ENCODE peak calls at places on chromosome 22, in six cellular contexts. H is tibial nerve; S is heart left ventricle; V is pancreas; F is CD8-positive, alpha-beta T cell; K is GM23338. G is an unnamed sample.

GRCh38 chr22:18979957-18980356 is 43.9 kb upstream of the PRODH start:
- DNase-seq in H (no peak), S (no peak), V (no peak), F (no peak), K (no peak), G (no peak)

GRCh38 chr22:41725510-41726110 is 26.3 kb downstream of the MEI1 start:
- DNase-seq in H (no peak), S (no peak), V (no peak), F (no peak), K (no peak), G (no peak)

GRCh38 chr22:26893034-26893710 is 235.8 kb downstream of the MIAT start:
- DNase-seq in H (no peak), S (no peak), V (no peak), F (no peak), K (peak), G (no peak)

GRCh38 chr22:46040471-46041465 is 63.8 kb upstream of the WNT7B start:
- DNase-seq in H (no peak), S (peak), V (no peak), F (no peak), K (no peak), G (peak)

GRCh38 chr22:30892731-30893221 is 75.8 kb downstream of the MORC2 start:
- DNase-seq in H (no peak), S (no peak), V (no peak), F (no peak), K (no peak), G (no peak)

GRCh38 chr22:45977551-45978274 is 751 bp upstream of the WNT7B start:
- DNase-seq in H (no peak), S (no peak), V (no peak), F (no peak), K (peak), G (peak)

GRCh38 chr22:23652711-23653110 is 20.6 kb upstream of the DRICH1 start:
- DNase-seq in H (no peak), S (no peak), V (no peak), F (no peak), K (no peak), G (no peak)

GRCh38 chr22:26398741-26399153 is 30.3 kb upstream of the ASPHD2 start:
- DNase-seq in H (peak), S (peak), V (no peak), F (peak), K (peak), G (peak)

GRCh38 chr22:41642711-41643110 is 21.6 kb downstream of the XRCC6 start:
- DNase-seq in H (no peak), S (no peak), V (no peak), F (no peak), K (no peak), G (no peak)

GRCh38 chr22:42114721-42115120 is 15.9 kb downstream of the CYP2D6 start:
- DNase-seq in H (no peak), S (no peak), V (no peak), F (no peak), K (peak), G (peak)

DNA sequence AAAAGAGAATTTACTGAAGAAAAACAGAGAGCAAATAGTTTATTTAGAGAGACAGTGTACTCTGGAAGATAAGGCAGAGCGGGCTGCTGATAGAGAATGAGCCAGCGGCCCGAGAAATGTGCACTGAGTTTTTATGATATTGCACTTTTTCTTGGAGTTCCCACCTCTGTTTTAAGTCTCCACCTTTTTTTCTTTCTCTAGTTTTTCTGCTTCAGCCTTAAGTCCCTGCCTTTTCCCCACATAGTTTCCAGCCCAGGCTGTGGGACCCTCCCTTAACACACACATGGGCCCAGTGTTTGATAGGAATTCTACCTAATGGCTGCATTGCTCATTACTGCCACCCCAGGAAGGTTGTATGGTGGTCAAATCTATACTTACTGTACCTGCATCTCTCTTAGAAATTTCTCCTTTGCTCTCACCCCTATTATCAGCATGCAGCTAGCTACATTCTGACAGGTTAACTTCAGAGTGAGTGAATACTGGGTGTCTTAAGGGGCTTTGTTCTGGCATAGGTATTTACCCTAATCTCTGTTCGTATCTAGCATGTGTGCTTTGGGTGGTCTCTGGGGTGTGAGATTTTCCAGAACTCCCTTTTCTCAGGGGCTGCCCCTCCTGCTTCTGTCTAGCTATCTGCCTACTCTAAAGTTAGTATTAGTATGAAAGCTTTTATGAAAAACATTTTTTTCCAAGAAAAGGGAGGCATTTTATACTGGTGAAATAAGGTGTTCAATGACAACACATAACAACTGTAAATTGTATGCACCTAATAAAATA is 127.3 kb upstream of the TOP3B start:
- DNase-seq in H (no peak), S (no peak), V (no peak), F (no peak), K (peak), G (no peak)
- H3K4me3 ChIP-seq in H (no peak), S (no peak), V (no peak), F (no peak), K (no peak), G (no peak)

DNA sequence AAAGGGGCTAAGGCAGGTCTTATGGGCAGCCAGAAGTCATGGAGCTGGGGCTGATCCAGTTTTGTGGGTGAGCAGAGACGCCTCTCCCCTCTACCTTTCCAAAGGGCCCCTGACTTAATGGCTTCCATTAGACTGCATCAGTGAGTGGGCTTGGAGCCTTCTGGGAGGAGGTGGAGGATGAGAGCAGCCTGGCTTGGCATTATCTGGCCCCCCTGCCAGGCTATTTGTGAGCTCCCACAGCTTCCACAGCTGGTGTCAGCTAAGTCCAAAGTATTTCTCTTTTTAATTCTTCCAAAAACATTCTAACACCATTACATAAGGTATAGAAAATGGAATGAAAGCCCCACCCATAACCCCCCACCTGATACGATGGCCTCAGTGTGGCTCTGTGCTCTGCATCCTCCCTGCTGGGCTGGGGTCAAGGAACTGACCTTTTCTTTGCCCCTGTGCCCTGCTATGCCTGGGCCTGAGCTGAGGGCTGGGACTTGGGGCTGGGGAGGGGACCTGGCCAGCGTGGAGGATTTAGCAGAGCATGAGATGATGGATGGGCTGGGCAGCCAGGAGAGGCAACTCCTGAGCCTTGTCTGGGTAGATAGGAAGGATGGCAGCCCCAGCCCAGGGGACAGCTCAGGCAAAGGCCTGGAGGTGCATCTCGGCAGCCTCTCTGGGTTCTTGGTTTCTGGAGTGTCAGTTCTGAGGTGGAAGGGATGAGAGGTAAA is 4.0 kb downstream of the AIFM3 start:
- DNase-seq in H (no peak), S (no peak), V (no peak), F (no peak), K (no peak), G (peak)
- H3K4me3 ChIP-seq in H (no peak), S (no peak), V (no peak), F (no peak), K (no peak), G (no peak)

DNA sequence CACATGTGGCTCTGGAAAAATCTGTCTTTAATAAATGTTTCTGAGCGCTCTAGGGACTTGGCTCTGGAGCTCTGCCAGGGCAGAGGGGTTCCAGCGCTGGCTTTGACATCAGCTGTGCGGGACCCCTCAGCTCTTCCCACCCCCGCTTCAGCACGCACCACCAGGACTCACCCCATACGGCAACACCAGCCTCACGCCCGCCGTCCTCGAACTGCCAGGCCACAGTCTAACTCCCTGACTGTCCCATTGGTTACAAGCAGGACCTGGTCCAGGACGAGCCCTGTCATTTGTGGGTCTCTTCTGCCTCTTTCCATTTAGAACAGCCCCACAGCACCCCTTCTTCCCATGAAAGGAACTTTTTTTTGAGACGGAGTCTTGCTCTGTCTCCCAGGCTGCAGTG is 81.7 kb downstream of the PHF21B start:
- DNase-seq in H (no peak), S (no peak), V (peak), F (no peak), K (no peak), G (no peak)
- H3K4me3 ChIP-seq in H (no peak), S (no peak), V (no peak), F (no peak), K (no peak), G (no peak)

GRCh38 chr22:34108168-34108567 is 187.9 kb upstream of the LARGE1 start:
- DNase-seq in H (no peak), S (no peak), V (no peak), F (no peak), K (no peak), G (no peak)
- H3K4me3 ChIP-seq in H (no peak), S (no peak), V (no peak), F (no peak), K (no peak), G (no peak)

GRCh38 chr22:20106205-20106848 is 9.6 kb upstream of the RANBP1 start:
- DNase-seq in H (no peak), S (no peak), V (peak), F (no peak), K (no peak), G (peak)
- H3K4me3 ChIP-seq in H (no peak), S (no peak), V (no peak), F (no peak), K (no peak), G (no peak)

GRCh38 chr22:35740616-35741015 is 22.9 kb downstream of the APOL5 start:
- DNase-seq in H (no peak), S (no peak), V (no peak), F (no peak), K (no peak), G (no peak)

GRCh38 chr22:35736701-35737100 is 19.0 kb downstream of the APOL5 start:
- DNase-seq in H (no peak), S (no peak), V (no peak), F (no peak), K (no peak), G (no peak)

GRCh38 chr22:35739642-35740041 is 22.0 kb downstream of the APOL5 start:
- DNase-seq in H (peak), S (no peak), V (no peak), F (no peak), K (peak), G (peak)

GRCh38 chr22:35736166-35736565 is 18.5 kb downstream of the APOL5 start:
- DNase-seq in H (no peak), S (no peak), V (no peak), F (no peak), K (no peak), G (no peak)

GRCh38 chr22:35739076-35739475 is 21.4 kb downstream of the APOL5 start:
- DNase-seq in H (no peak), S (no peak), V (no peak), F (no peak), K (no peak), G (no peak)
- H3K4me3 ChIP-seq in H (no peak), S (no peak), V (no peak), F (no peak), K (no peak), G (no peak)

GRCh38 chr22:17929909-17930308 is 94.5 kb downstream of the MICAL3 start:
- DNase-seq in H (no peak), S (no peak), V (no peak), F (no peak), K (no peak), G (no peak)
- H3K4me3 ChIP-seq in H (no peak), S (no peak), V (no peak), F (no peak), K (no peak), G (no peak)

DNA sequence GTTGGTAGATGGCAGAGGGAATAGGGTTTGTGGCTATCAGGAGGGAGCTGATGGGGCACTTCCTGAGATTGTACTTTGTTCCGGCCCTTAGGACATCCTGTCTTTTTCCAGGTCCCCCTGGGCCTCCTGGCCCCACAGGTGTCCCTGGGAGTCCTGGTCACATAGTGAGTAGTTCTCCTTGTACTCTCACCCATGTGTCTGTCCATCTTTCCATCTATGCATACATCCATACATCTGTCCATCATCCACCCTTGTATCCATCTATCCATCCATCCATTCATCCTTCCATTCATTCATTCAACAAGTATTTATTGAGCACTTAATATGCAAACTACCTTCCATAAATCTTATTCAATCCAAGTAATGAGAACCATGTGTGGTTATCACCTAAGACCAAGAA is 27.8 kb downstream of the EMID1 start:
- DNase-seq in H (no peak), S (no peak), V (no peak), F (no peak), K (no peak), G (no peak)
- H3K4me3 ChIP-seq in H (no peak), S (no peak), V (no peak), F (no peak), K (no peak), G (no peak)

DNA sequence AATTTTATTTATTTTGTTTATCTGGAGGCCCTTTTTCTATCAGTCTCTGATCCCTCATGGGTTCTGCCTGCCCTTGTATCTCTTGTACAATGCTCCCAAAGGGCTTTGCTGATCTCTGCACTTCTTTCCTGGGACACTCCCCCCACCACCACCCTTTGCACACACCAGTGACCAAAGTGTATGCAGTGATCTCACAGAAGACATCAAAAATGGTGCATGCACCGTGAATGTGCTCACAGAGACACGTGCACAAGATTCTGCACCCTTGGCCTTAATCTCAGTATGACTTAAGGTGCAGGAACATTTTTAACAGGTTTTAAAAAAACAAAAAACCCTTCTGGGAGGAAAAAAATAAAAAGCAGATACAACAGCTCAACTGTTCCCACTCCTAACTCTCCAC is 12.2 kb upstream of the ADSL start:
- DNase-seq in H (no peak), S (no peak), V (no peak), F (no peak), K (no peak), G (no peak)
- H3K4me3 ChIP-seq in H (no peak), S (no peak), V (no peak), F (peak), K (no peak), G (no peak)